ENCODE peak calls at places on chromosomes 4 and X, in six cellular contexts. G, M, N, C, Q and Y are unnamed samples.

GRCh38 chrX:31658360-31658759 is 586.5 kb upstream of the FTHL17 start:
- DNase-seq in N (no peak), Q (peak), G (peak), C (no peak), M (peak), Y (peak)

GRCh38 chr4:75916091-75916661 is 13.9 kb upstream of the PPEF2 start:
- DNase-seq in G (peak), N (no peak), C (peak), Q (peak), M (peak), Y (peak)

GRCh38 chrX:39688576-39689373 is 409.0 kb downstream of the BCOR start:
- DNase-seq in Q (peak), G (peak), N (no peak), M (peak), C (no peak), Y (no peak)

GRCh38 chr4:78059524-78059889 is 2.4 kb downstream of the FRAS1 start:
- DNase-seq in N (no peak), M (peak), C (peak), G (peak), Q (peak), Y (peak)

GRCh38 chr4:157080605-157081004 is 4.7 kb downstream of the GLRB start:
- DNase-seq in G (no peak), N (no peak), M (no peak), Q (no peak), C (no peak), Y (no peak)

GRCh38 chrX:24426340-24426913 is 38.7 kb upstream of the PDK3 start:
- DNase-seq in Q (peak), C (no peak), G (peak), M (peak), N (no peak), Y (no peak)

GRCh38 chrX:69136546-69137331 is 28.5 kb downstream of the PJA1 start:
- DNase-seq in M (no peak), C (no peak), G (no peak), N (no peak), Q (peak), Y (no peak)

GRCh38 chr4:58050439-58050838 is 940.3 kb upstream of the IGFBP7 start:
- DNase-seq in Q (no peak), C (no peak), N (no peak), M (no peak), G (no peak), Y (no peak)

GRCh38 chrX:72123471-72124185 is 8.1 kb downstream of the RTL5 start:
- DNase-seq in C (no peak), G (no peak), Q (no peak), M (no peak), N (no peak), Y (no peak)

GRCh38 chr4:149932188-149932587 is 116.5 kb upstream of the IQCM start:
- DNase-seq in N (no peak), C (no peak), Q (no peak), M (no peak), G (no peak), Y (no peak)

GRCh38 chr4:138959421-138959820 is 56.2 kb upstream of the NOCT start:
- DNase-seq in M (no peak), Q (no peak), C (no peak), N (no peak), G (no peak), Y (no peak)

GRCh38 chrX:17187301-17187836 is 187.6 kb upstream of the NHS start:
- DNase-seq in N (no peak), Q (no peak), C (no peak), G (no peak), M (no peak), Y (no peak)

GRCh38 chr4:25234390-25235367 is 846 bp downstream of the PI4K2B start:
- DNase-seq in N (peak), G (peak), C (peak), Q (peak), M (peak), Y (no peak)

GRCh38 chr4:71554025-71554424 is 215.2 kb downstream of the SLC4A4 start:
- DNase-seq in N (no peak), C (no peak), Q (no peak), M (no peak), G (no peak), Y (no peak)

GRCh38 chrX:459611-460010 is 72.9 kb upstream of the PPP2R3B start:
- DNase-seq in G (no peak), Q (no peak), M (no peak), C (no peak), N (no peak), Y (no peak)

GRCh38 chrX:53918697-53919096 is 125.6 kb downstream of the PHF8 start:
- DNase-seq in N (no peak), Q (no peak), G (no peak), C (no peak), M (no peak), Y (no peak)

GRCh38 chr4:166293551-166293950 is 420.5 kb downstream of the TLL1 start:
- DNase-seq in C (no peak), G (no peak), N (no peak), M (no peak), Q (no peak), Y (no peak)

GRCh38 chr4:182604161-182604591 is 313.0 kb downstream of the DCTD start:
- DNase-seq in N (no peak), M (no peak), C (no peak), G (no peak), Q (no peak), Y (no peak)

GRCh38 chrX:131816551-131817136 is 206.5 kb upstream of the STK26 start:
- DNase-seq in C (no peak), N (peak), G (no peak), M (peak), Q (no peak), Y (no peak)

GRCh38 chrX:140713174-140713539 is 3.6 kb downstream of the LINC00632 start:
- DNase-seq in C (no peak), G (no peak), Q (no peak), M (no peak), N (no peak), Y (no peak)

GRCh38 chr4:81314897-81315470 is 100.0 kb upstream of the PRKG2 start:
- DNase-seq in M (no peak), G (no peak), C (no peak), N (no peak), Q (no peak), Y (no peak)

GRCh38 chrX:69232945-69233344 is 67.7 kb upstream of the PJA1 start:
- DNase-seq in G (no peak), M (no peak), C (no peak), Q (no peak), N (no peak), Y (no peak)

GRCh38 chr4:7128234-7128633 is 60.4 kb upstream of the GRPEL1 start:
- DNase-seq in C (no peak), M (no peak), N (no peak), Q (no peak), G (no peak), Y (no peak)

GRCh38 chr4:144754562-144755410 is 108.8 kb downstream of the HHIP start:
- DNase-seq in N (no peak), Q (no peak), M (no peak), C (peak), G (no peak), Y (no peak)

GRCh38 chr4:89753601-89754066 is 83.3 kb downstream of the SNCA start:
- DNase-seq in C (peak), Q (no peak), G (peak), M (peak), N (no peak), Y (no peak)

GRCh38 chrX:291411-291901 is 10.3 kb downstream of the PLCXD1 start:
- DNase-seq in C (no peak), G (no peak), M (no peak), Q (no peak), N (no peak), Y (no peak)

GRCh38 chr4:101367201-101367600 is 19.9 kb upstream of the PPP3CA start:
- DNase-seq in Q (no peak), N (no peak), M (no peak), C (no peak), G (no peak), Y (no peak)

GRCh38 chrX:44908198-44908597 is 35.2 kb downstream of the KDM6A start:
- DNase-seq in C (no peak), M (no peak), G (no peak), N (no peak), Q (no peak), Y (no peak)
- TF ChIP-seq SIN3A in C (no peak), M (no peak), G (no peak), N (no peak), Q (no peak), Y (no peak)

GRCh38 chr4:153258750-153259149 is 54.5 kb downstream of the TRIM2 start:
- DNase-seq in Q (no peak), G (no peak), C (no peak), M (no peak), N (no peak), Y (no peak)
- H3K4me3 ChIP-seq in Q (no peak), G (no peak), C (no peak), M (peak), N (no peak), Y (no peak)

GRCh38 chrX:110614596-110614995 is 181.0 kb downstream of the CHRDL1 start:
- DNase-seq in C (no peak), M (no peak), Q (no peak), N (no peak), G (no peak), Y (no peak)
- TF ChIP-seq SIN3A in C (no peak), M (no peak), Q (no peak), N (no peak), G (no peak), Y (no peak)

GRCh38 chr4:108611360-108611759 is 9.0 kb upstream of the RPL34 start:
- DNase-seq in C (no peak), G (no peak), M (no peak), N (no peak), Q (no peak), Y (no peak)
- H3K4me3 ChIP-seq in C (no peak), G (no peak), M (no peak), N (no peak), Q (no peak), Y (no peak)

GRCh38 chr4:56215901-56216300 is 171.4 kb downstream of the AASDH start:
- DNase-seq in Q (no peak), G (no peak), N (no peak), M (peak), C (peak), Y (no peak)
- TF ChIP-seq SIN3A in Q (no peak), G (no peak), N (no peak), M (no peak), C (no peak), Y (no peak)

DNA sequence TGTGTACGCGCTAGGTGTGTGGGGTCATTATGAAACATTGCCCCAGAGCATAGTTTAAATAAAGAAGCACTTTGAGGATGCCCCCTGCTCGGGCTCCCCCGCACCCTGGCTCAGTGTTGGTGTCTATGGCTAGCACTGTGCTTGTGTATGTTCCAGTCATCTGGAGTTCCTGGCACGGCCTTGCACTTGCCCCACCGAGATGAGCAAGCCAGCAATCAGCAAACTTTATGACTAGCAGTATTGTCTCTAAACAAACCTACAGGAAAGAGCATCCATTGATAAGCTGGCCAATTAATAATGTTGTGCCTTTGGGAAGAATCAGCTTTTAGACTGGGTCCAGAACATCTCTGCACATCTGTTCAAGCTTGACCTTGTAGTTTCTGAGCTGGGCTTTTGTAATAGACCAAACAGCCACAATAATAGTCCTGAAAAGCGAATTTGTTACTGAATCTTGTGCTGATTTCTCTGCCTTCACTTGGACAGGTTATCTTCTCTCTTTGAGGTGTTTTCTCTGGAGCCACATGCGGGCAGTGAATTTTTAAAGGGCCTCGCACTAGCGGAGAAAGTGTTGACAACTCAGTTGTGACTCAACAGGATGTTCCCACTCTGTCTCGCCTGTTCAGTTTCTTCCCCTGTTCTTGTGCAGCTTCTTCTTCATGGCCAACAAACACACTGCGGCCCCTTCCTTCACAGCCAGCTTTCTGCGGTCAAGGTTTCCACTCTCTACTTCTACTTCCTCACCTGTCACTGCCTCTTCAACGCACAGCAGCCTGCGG is 895 bp upstream of the SHROOM4 start:
- DNase-seq in C (no peak), M (no peak), Q (no peak), N (no peak), G (no peak), Y (no peak)
- H3K4me3 ChIP-seq in C (no peak), M (no peak), Q (no peak), N (no peak), G (peak), Y (no peak)